ENCODE peak calls at places on chromosomes 2 and 18, in five cellular contexts. One of them, this sample, is unnamed.

GRCh38 chr18:60503166-60503565 is 130.6 kb upstream of the MC4R start:
- DNase-seq in HCT116: no peak
- DNase-seq in H9: no peak
- DNase-seq in fibroblast of lung: no peak
- DNase-seq in GM23248: no peak
- DNase-seq in this sample: no peak

GRCh38 chr2:224938670-224939309 is 103.5 kb downstream of the DOCK10 start:
- DNase-seq in HCT116: no peak
- DNase-seq in H9: no peak
- DNase-seq in fibroblast of lung: peak; percentile 83
- DNase-seq in GM23248: peak; percentile 13
- DNase-seq in this sample: peak; percentile 38

GRCh38 chr2:71244302-71244660 is 17.4 kb upstream of the PAIP2B start:
- DNase-seq in HCT116: no peak
- DNase-seq in H9: no peak
- DNase-seq in fibroblast of lung: peak; percentile 1
- DNase-seq in GM23248: no peak
- DNase-seq in this sample: no peak

GRCh38 chr18:40926679-40927078 is 1028.4 kb upstream of the PIK3C3 start:
- DNase-seq in HCT116: no peak
- DNase-seq in H9: no peak
- DNase-seq in fibroblast of lung: peak; percentile 39
- DNase-seq in GM23248: no peak
- DNase-seq in this sample: no peak

GRCh38 chr2:229348135-229348534 is 77.0 kb upstream of the PID1 start:
- DNase-seq in HCT116: no peak
- DNase-seq in H9: no peak
- DNase-seq in fibroblast of lung: peak; percentile 32
- DNase-seq in GM23248: peak; percentile 77
- DNase-seq in this sample: no peak

GRCh38 chr2:73176881-73177644 is 25.3 kb upstream of the NOTO start:
- DNase-seq in HCT116: peak; percentile 57
- DNase-seq in H9: peak; percentile 87
- DNase-seq in fibroblast of lung: peak; percentile 69
- DNase-seq in GM23248: peak; percentile 93
- DNase-seq in this sample: peak; percentile 87

GRCh38 chr2:167331636-167332232 is 443.5 kb downstream of the XIRP2 start:
- DNase-seq in HCT116: no peak
- DNase-seq in H9: peak; percentile 85
- DNase-seq in fibroblast of lung: no peak
- DNase-seq in GM23248: peak; percentile 13
- DNase-seq in this sample: peak; percentile 70

GRCh38 chr2:145811467-145812162 is 1291.7 kb upstream of the ZEB2 start:
- DNase-seq in HCT116: no peak
- DNase-seq in H9: no peak
- DNase-seq in fibroblast of lung: peak; percentile 58
- DNase-seq in GM23248: peak; percentile 3
- DNase-seq in this sample: no peak

GRCh38 chr2:144426355-144426754 is 93.6 kb downstream of the ZEB2 start:
- DNase-seq in HCT116: no peak
- DNase-seq in H9: no peak
- DNase-seq in fibroblast of lung: no peak
- DNase-seq in GM23248: no peak
- DNase-seq in this sample: no peak

GRCh38 chr2:211390506-211390905 is 834.1 kb downstream of the CPS1 start:
- DNase-seq in HCT116: no peak
- DNase-seq in H9: no peak
- DNase-seq in fibroblast of lung: no peak
- DNase-seq in GM23248: no peak
- DNase-seq in this sample: peak; percentile 15

GRCh38 chr2:240224676-240225075 is 84.2 kb upstream of the OTOS start:
- DNase-seq in HCT116: no peak
- DNase-seq in H9: no peak
- DNase-seq in fibroblast of lung: peak; percentile 91
- DNase-seq in GM23248: peak; percentile 86
- DNase-seq in this sample: no peak

GRCh38 chr2:162821176-162821575 is 17.4 kb downstream of the KCNH7 start:
- DNase-seq in HCT116: no peak
- DNase-seq in H9: no peak
- DNase-seq in fibroblast of lung: peak; percentile 90
- DNase-seq in GM23248: peak; percentile 15
- DNase-seq in this sample: no peak

GRCh38 chr2:189696223-189696622 is 21.8 kb downstream of the ANKAR start:
- DNase-seq in HCT116: no peak
- DNase-seq in H9: no peak
- DNase-seq in fibroblast of lung: no peak
- DNase-seq in GM23248: no peak
- DNase-seq in this sample: no peak

GRCh38 chr2:124264496-124265160 is 239.5 kb downstream of the CNTNAP5 start:
- DNase-seq in HCT116: no peak
- DNase-seq in H9: no peak
- DNase-seq in fibroblast of lung: peak; percentile 58
- DNase-seq in GM23248: no peak
- DNase-seq in this sample: no peak

GRCh38 chr2:579961-580360 is 97.2 kb downstream of the TMEM18 start:
- DNase-seq in HCT116: no peak
- DNase-seq in H9: no peak
- DNase-seq in fibroblast of lung: no peak
- DNase-seq in GM23248: no peak
- DNase-seq in this sample: no peak

GRCh38 chr2:136056077-136056688 is 61.8 kb downstream of the CXCR4 start:
- DNase-seq in HCT116: no peak
- DNase-seq in H9: no peak
- DNase-seq in fibroblast of lung: no peak
- DNase-seq in GM23248: no peak
- DNase-seq in this sample: no peak

GRCh38 chr18:70154591-70155194 is 50.8 kb downstream of the RTTN start:
- DNase-seq in HCT116: no peak
- DNase-seq in H9: no peak
- DNase-seq in fibroblast of lung: peak; percentile 98
- DNase-seq in GM23248: peak; percentile 60
- DNase-seq in this sample: no peak

GRCh38 chr2:72971036-72971435 is 53.7 kb downstream of the EMX1 start:
- DNase-seq in HCT116: no peak
- DNase-seq in H9: no peak
- DNase-seq in fibroblast of lung: no peak
- DNase-seq in GM23248: no peak
- DNase-seq in this sample: no peak

GRCh38 chr18:3454365-3455089 is 4.6 kb downstream of the TGIF1 start:
- DNase-seq in HCT116: no peak
- DNase-seq in H9: peak; percentile 49
- DNase-seq in fibroblast of lung: peak; percentile 70
- DNase-seq in GM23248: peak; percentile 73
- DNase-seq in this sample: peak; percentile 56

GRCh38 chr18:41128545-41128944 is 826.5 kb upstream of the PIK3C3 start:
- DNase-seq in HCT116: no peak
- DNase-seq in H9: no peak
- DNase-seq in fibroblast of lung: peak; percentile 67
- DNase-seq in GM23248: peak; percentile 47
- DNase-seq in this sample: no peak

GRCh38 chr2:185291035-185291647 is 447.5 kb upstream of the FSIP2 start:
- DNase-seq in HCT116: peak; percentile 40
- DNase-seq in H9: peak; percentile 85
- DNase-seq in fibroblast of lung: peak; percentile 42
- DNase-seq in GM23248: peak; percentile 62
- DNase-seq in this sample: peak; percentile 14

GRCh38 chr2:55048925-55049793 is 1.1 kb downstream of the RTN4 start:
- DNase-seq in HCT116: peak; percentile 32
- DNase-seq in H9: peak; percentile 73
- DNase-seq in fibroblast of lung: peak; percentile 75
- DNase-seq in GM23248: peak; percentile 93
- DNase-seq in this sample: peak; percentile 71

GRCh38 chr18:61949946-61950345 is 57.1 kb upstream of the RNF152 start:
- DNase-seq in HCT116: no peak
- DNase-seq in H9: no peak
- DNase-seq in fibroblast of lung: peak; percentile 91
- DNase-seq in GM23248: peak; percentile 48
- DNase-seq in this sample: no peak

GRCh38 chr2:101546376-101547058 is 71.6 kb upstream of the RFX8 start:
- DNase-seq in HCT116: peak; percentile 7
- DNase-seq in H9: no peak
- DNase-seq in fibroblast of lung: peak; percentile 76
- DNase-seq in GM23248: peak; percentile 80
- DNase-seq in this sample: no peak

GRCh38 chr2:221943078-221943810 is 355.6 kb downstream of the PAX3 start:
- DNase-seq in HCT116: no peak
- DNase-seq in H9: no peak
- DNase-seq in fibroblast of lung: peak; percentile 39
- DNase-seq in GM23248: peak; percentile 41
- DNase-seq in this sample: no peak

GRCh38 chr2:60629263-60629662 is 75.8 kb upstream of the BCL11A start:
- DNase-seq in HCT116: no peak
- DNase-seq in H9: no peak
- DNase-seq in fibroblast of lung: no peak
- DNase-seq in GM23248: no peak
- DNase-seq in this sample: no peak

GRCh38 chr2:33411765-33412164 is 64.7 kb upstream of the RASGRP3 start:
- DNase-seq in HCT116: no peak
- DNase-seq in H9: no peak
- DNase-seq in fibroblast of lung: peak; percentile 62
- DNase-seq in GM23248: peak; percentile 32
- DNase-seq in this sample: no peak

GRCh38 chr18:75110311-75110710 is 98.6 kb downstream of the PTGR3 start:
- DNase-seq in HCT116: no peak
- DNase-seq in H9: no peak
- DNase-seq in fibroblast of lung: no peak
- DNase-seq in GM23248: no peak
- DNase-seq in this sample: no peak

GRCh38 chr2:128600606-128601297 is 282.1 kb upstream of the HS6ST1 start:
- DNase-seq in HCT116: no peak
- DNase-seq in H9: peak; percentile 19
- DNase-seq in fibroblast of lung: peak; percentile 12
- DNase-seq in GM23248: no peak
- DNase-seq in this sample: no peak

GRCh38 chr2:170891893-170892292 is 37.2 kb upstream of the GORASP2 start:
- DNase-seq in HCT116: no peak
- DNase-seq in H9: no peak
- DNase-seq in fibroblast of lung: no peak
- DNase-seq in GM23248: no peak
- DNase-seq in this sample: no peak

GRCh38 chr2:8515390-8515761 is 166.5 kb upstream of the ID2 start:
- DNase-seq in HCT116: no peak
- DNase-seq in H9: no peak
- DNase-seq in fibroblast of lung: no peak
- DNase-seq in GM23248: no peak
- DNase-seq in this sample: no peak

GRCh38 chr2:122263746-122264145 is 508.3 kb downstream of the TSN start:
- DNase-seq in HCT116: no peak
- DNase-seq in H9: no peak
- DNase-seq in fibroblast of lung: no peak
- DNase-seq in GM23248: peak; percentile 16
- DNase-seq in this sample: no peak

DNA sequence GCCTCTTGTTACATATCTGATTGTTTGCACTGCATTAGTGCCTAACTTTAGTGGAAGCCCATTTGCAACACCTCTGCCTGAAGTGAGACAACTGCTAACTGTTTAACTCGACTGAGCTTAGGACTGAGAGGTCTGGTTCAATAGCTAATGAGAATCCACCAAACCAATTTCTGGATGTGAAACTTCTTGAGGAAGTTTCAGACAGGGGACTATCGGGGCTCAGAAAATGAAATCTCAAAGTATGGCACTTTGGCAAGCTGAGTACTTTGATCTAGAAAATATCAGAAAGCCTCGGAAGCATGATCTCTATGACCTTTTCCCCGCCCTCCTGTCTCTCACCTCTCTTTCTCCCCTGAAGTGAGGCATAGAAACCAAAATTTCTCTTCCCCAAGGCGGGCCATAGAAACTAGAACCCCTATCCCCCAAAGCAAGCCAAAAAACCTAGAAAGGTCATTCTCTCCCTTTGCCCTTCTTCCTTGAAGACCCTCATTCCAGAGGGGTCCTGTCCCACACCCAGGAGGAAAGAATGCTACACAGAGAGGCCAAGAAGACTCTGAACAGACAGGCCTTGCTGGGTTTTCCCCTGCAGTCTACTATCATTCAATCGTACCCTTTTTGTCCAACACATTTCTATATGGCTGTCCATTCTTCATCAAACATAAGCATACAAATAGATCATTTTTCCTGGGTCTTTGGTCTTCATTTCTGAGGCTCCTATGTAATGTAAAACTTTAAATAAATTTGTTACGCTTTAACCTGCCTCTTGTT is 69.6 kb upstream of the CREB1 start:
- DNase-seq in HCT116: no peak
- DNase-seq in H9: no peak
- DNase-seq in fibroblast of lung: no peak
- DNase-seq in GM23248: no peak
- DNase-seq in this sample: no peak
- H3K4me2 ChIP-seq in HCT116: no peak overlapping the region
- H3K4me2 ChIP-seq in H9: no peak overlapping the region
- H3K4me2 ChIP-seq in fibroblast of lung: no peak overlapping the region
- H3K4me2 ChIP-seq in GM23248: no peak overlapping the region
- H3K4me2 ChIP-seq in this sample: no peak overlapping the region

DNA sequence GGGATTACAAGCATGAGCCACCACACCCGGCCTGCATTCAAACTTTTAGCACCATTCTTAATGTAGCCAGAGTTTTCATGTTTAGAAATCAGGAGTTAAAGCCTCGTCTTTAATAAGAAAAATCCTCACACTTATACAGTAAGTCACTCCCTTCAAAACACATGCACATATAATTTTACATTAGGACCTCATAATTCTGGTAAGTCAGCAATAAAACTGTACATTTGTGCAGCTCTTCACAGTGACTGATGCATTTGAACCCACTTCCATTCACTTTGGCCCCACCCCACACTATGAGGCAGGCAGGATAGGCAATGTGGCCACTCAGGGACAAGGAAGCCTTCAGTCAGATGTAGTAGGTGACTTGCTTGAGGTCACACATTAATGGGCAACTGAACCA is 141.7 kb upstream of the SIX3 start:
- DNase-seq in HCT116: no peak
- DNase-seq in H9: no peak
- DNase-seq in fibroblast of lung: no peak
- DNase-seq in GM23248: no peak
- DNase-seq in this sample: no peak
- H3K4me2 ChIP-seq in HCT116: no peak overlapping the region
- H3K4me2 ChIP-seq in H9: no peak overlapping the region
- H3K4me2 ChIP-seq in fibroblast of lung: no peak overlapping the region
- H3K4me2 ChIP-seq in GM23248: no peak overlapping the region
- H3K4me2 ChIP-seq in this sample: no peak overlapping the region

GRCh38 chr2:46805401-46805951 is 110.1 kb downstream of the MCFD2 start:
- DNase-seq in HCT116: no peak
- DNase-seq in H9: no peak
- DNase-seq in fibroblast of lung: no peak
- DNase-seq in GM23248: no peak
- DNase-seq in this sample: no peak
- H3K4me2 ChIP-seq in HCT116: no peak overlapping the region
- H3K4me2 ChIP-seq in H9: no peak overlapping the region
- H3K4me2 ChIP-seq in fibroblast of lung: no peak overlapping the region
- H3K4me2 ChIP-seq in GM23248: no peak overlapping the region
- H3K4me2 ChIP-seq in this sample: no peak overlapping the region

GRCh38 chr2:188303363-188304031 is 11.8 kb downstream of the GULP1 start:
- DNase-seq in HCT116: no peak
- DNase-seq in H9: peak; percentile 77
- DNase-seq in fibroblast of lung: peak; percentile 87
- DNase-seq in GM23248: peak; percentile 56
- DNase-seq in this sample: peak; percentile 41
- H3K4me2 ChIP-seq in HCT116: peak overlapping the region; percentile 60
- H3K4me2 ChIP-seq in H9: peak overlapping the region; percentile 29
- H3K4me2 ChIP-seq in fibroblast of lung: peak overlapping the region; percentile 7
- H3K4me2 ChIP-seq in GM23248: peak overlapping the region; percentile 44
- H3K4me2 ChIP-seq in this sample: no peak overlapping the region

GRCh38 chr2:43541165-43541564 is 54.7 kb downstream of the THADA start:
- DNase-seq in HCT116: no peak
- DNase-seq in H9: no peak
- DNase-seq in fibroblast of lung: no peak
- DNase-seq in GM23248: peak; percentile 61
- DNase-seq in this sample: no peak
- H3K4me2 ChIP-seq in HCT116: no peak overlapping the region
- H3K4me2 ChIP-seq in H9: no peak overlapping the region
- H3K4me2 ChIP-seq in fibroblast of lung: no peak overlapping the region
- H3K4me2 ChIP-seq in GM23248: peak overlapping the region; percentile 51
- H3K4me2 ChIP-seq in this sample: no peak overlapping the region

This sample was measured in neuronal stem cell.